ENCODE peak calls at places on chromosomes 13 and 19, in ten cellular contexts. I is tibial nerve, L is stomach, C is suprapubic skin, G is H1, T is transverse colon, J is sigmoid colon, P is SK-N-SH, E is upper lobe of left lung, U is K562. B is an unnamed sample.

GRCh38 chr13:44084146-44084545 is 204.4 kb downstream of the LACC1 start:
- DNase-seq in I (no peak), L (no peak), C (no peak), G (no peak), T (no peak), J (no peak), P (no peak), E (no peak), U (no peak), B (no peak)

GRCh38 chr13:18965347-18965855 is 216.2 kb downstream of the TUBA3C start:
- DNase-seq in I (no peak), L (no peak), C (no peak), G (no peak), T (no peak), J (no peak), P (no peak), E (peak), U (no peak), B (no peak)

GRCh38 chr13:74093691-74094090 is 40.5 kb downstream of the KLF12 start:
- DNase-seq in I (no peak), L (no peak), C (no peak), G (no peak), T (no peak), J (no peak), P (no peak), E (no peak), U (no peak), B (no peak)

GRCh38 chr13:29110003-29110402 is 289.9 kb downstream of the MTUS2 start:
- DNase-seq in I (no peak), L (no peak), C (no peak), G (no peak), T (no peak), J (no peak), P (no peak), E (no peak), U (no peak), B (no peak)

GRCh38 chr19:35882074-35882832 is 13.9 kb downstream of the APLP1 start:
- DNase-seq in I (peak), L (no peak), C (no peak), G (no peak), T (no peak), J (no peak), P (peak), E (no peak), U (peak), B (peak)

GRCh38 chr19:46786236-46787039 is 2.0 kb downstream of the SLC1A5 start:
- DNase-seq in I (peak), L (peak), C (peak), G (no peak), T (peak), J (peak), P (peak), E (peak), U (peak), B (peak)

GRCh38 chr19:19554074-19555023 is 16.3 kb downstream of the CILP2 start:
- DNase-seq in I (peak), L (peak), C (no peak), G (no peak), T (peak), J (no peak), P (peak), E (peak), U (peak), B (no peak)

GRCh38 chr19:52170863-52171320 is 529 bp downstream of the ZNF836 start:
- DNase-seq in I (no peak), L (no peak), C (no peak), G (no peak), T (peak), J (peak), P (peak), E (peak), U (no peak), B (peak)

GRCh38 chr13:89568276-89568675 is 1779.2 kb upstream of the MIR17HG start:
- DNase-seq in I (no peak), L (no peak), C (no peak), G (no peak), T (no peak), J (no peak), P (no peak), E (no peak), U (no peak), B (no peak)

GRCh38 chr19:18156841-18157464 is 4.0 kb downstream of the PIK3R2 start:
- DNase-seq in I (peak), L (peak), C (no peak), G (no peak), T (peak), J (peak), P (peak), E (peak), U (peak), B (peak)

GRCh38 chr19:11737964-11738745 is 591 bp downstream of the ZNF823 start:
- DNase-seq in I (no peak), L (peak), C (peak), G (no peak), T (peak), J (peak), P (peak), E (peak), U (peak), B (peak)

GRCh38 chr13:111539791-111540446 is 219.5 kb downstream of the TEX29 start:
- DNase-seq in I (no peak), L (no peak), C (no peak), G (no peak), T (no peak), J (no peak), P (no peak), E (no peak), U (no peak), B (no peak)

GRCh38 chr13:23921451-23921888 is 24.2 kb upstream of the C1QTNF9B start:
- DNase-seq in I (peak), L (no peak), C (no peak), G (peak), T (no peak), J (no peak), P (peak), E (no peak), U (peak), B (no peak)

GRCh38 chr19:8638078-8638619 is 7.7 kb downstream of the NFILZ start:
- DNase-seq in I (no peak), L (peak), C (no peak), G (no peak), T (peak), J (peak), P (no peak), E (no peak), U (no peak), B (no peak)

GRCh38 chr13:32905864-32906180 is 110.4 kb upstream of the KL start:
- DNase-seq in I (peak), L (no peak), C (no peak), G (no peak), T (peak), J (peak), P (no peak), E (no peak), U (no peak), B (peak)

GRCh38 chr13:27463500-27463899 is 13.1 kb upstream of the MTIF3 start:
- DNase-seq in I (no peak), L (no peak), C (peak), G (no peak), T (no peak), J (no peak), P (no peak), E (no peak), U (no peak), B (no peak)

GRCh38 chr13:108227651-108228272 is 9.6 kb downstream of the ABHD13 start:
- DNase-seq in I (peak), L (no peak), C (no peak), G (no peak), T (no peak), J (no peak), P (peak), E (no peak), U (peak), B (no peak)

GRCh38 chr13:65582160-65582559 is 1648.0 kb downstream of the PCDH9 start:
- DNase-seq in I (no peak), L (no peak), C (no peak), G (no peak), T (no peak), J (no peak), P (no peak), E (no peak), U (no peak), B (no peak)

DNA sequence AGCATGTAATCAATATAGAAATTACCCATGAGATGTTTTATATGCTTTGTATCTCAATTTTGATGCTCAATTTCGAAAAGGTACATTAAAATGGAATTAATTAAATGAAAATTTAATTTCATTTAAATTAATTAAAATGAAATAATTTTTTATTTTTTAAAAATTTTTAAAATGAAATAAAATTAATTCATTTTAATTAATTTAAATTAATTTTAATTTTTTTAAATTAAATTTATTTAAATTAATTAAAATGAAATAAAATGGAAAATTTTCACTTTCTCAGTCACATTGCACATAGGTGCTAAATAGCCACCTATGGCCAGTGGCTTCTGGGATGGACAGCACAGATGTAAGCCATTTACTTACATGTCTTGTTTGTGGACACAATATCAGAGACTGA is 4.2 kb upstream of the SULT2B1 start:
- DNase-seq in I (no peak), L (no peak), C (no peak), G (no peak), T (no peak), J (no peak), P (no peak), E (no peak), U (no peak), B (no peak)
- H3K4me3 ChIP-seq in I (no peak), L (no peak), C (no peak), G (no peak), T (no peak), J (no peak), P (no peak), E (no peak), U (no peak), B (no peak)

DNA sequence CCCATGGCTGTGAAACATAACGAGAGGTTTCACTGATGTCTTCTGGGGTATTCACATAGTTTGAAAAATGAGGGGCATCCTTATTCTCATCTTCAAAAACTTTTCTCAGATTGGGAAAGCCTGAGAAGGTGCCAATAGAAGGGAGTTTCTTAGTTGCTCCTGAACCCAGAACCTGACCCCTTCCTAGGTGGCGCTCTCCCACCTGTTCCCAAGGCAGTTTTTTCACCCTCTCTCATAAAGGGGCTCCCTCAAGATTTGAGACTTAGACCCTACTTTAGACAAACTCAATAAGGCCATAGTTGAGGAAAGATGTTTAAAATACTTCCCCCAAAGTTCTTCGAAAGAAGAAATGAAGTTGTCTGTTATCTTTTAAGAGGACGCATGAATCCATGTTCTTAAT is 142.2 kb downstream of the FGF9 start:
- DNase-seq in I (no peak), L (no peak), C (no peak), G (no peak), T (no peak), J (no peak), P (no peak), E (no peak), U (no peak), B (no peak)
- TF ChIP-seq CTCF in I (no peak), L (no peak), C (no peak), G (peak), T (no peak), J (no peak), P (no peak), E (no peak), U (no peak), B (no peak)

DNA sequence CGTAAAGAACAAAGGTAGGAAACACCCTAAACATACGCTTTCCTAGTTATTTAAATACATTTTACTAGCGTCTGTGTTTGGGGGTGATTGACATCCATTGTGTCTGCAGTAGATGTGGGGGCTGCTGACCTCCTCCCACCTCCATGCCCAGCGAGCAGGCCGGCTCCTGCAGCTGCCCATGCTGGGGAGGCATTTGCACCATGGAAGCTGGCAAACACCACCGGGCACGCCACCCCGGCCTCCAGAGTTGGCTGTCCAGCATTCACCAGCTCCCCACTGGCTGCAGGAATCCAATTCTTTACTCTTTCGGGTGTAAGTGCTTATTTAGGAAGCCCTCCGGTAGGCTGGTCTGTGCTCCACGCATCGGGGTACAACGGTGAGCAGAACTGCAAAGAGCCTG is 115.4 kb upstream of the USP29 start:
- DNase-seq in I (no peak), L (no peak), C (no peak), G (no peak), T (no peak), J (peak), P (no peak), E (peak), U (no peak), B (no peak)
- TF ChIP-seq EP300 in I (no peak), L (no peak), C (no peak), G (no peak), T (no peak), J (no peak), P (no peak), E (no peak), U (no peak), B (no peak)

GRCh38 chr13:97246596-97246995 is 24.5 kb downstream of the MBNL2 start:
- DNase-seq in I (no peak), L (no peak), C (no peak), G (no peak), T (no peak), J (no peak), P (no peak), E (no peak), U (no peak), B (no peak)
- H3K4me3 ChIP-seq in I (no peak), L (peak), C (peak), G (no peak), T (no peak), J (peak), P (no peak), E (no peak), U (no peak), B (no peak)

GRCh38 chr13:81957121-81957520 is 1616.2 kb upstream of the SPRY2 start:
- DNase-seq in I (no peak), L (no peak), C (no peak), G (no peak), T (no peak), J (no peak), P (no peak), E (no peak), U (no peak), B (no peak)
- TF ChIP-seq CTCF in I (no peak), L (no peak), C (no peak), G (peak), T (no peak), J (no peak), P (peak), E (no peak), U (no peak), B (no peak)

GRCh38 chr19:10115392-10116084 is 4.0 kb downstream of the P2RY11 start:
- DNase-seq in I (no peak), L (no peak), C (no peak), G (no peak), T (no peak), J (no peak), P (peak), E (peak), U (no peak), B (no peak)

GRCh38 chr19:10114651-10115391 is 3.3 kb downstream of the P2RY11 start:
- DNase-seq in I (no peak), L (no peak), C (no peak), G (no peak), T (no peak), J (no peak), P (peak), E (peak), U (no peak), B (peak)

GRCh38 chr19:10113964-10114650 is 2.6 kb downstream of the P2RY11 start:
- DNase-seq in I (no peak), L (no peak), C (no peak), G (no peak), T (no peak), J (no peak), P (peak), E (peak), U (no peak), B (no peak)

GRCh38 chr19:10116866-10117616 is 2.7 kb downstream of the EIF3G start:
- DNase-seq in I (no peak), L (no peak), C (no peak), G (no peak), T (no peak), J (no peak), P (no peak), E (peak), U (no peak), B (no peak)

GRCh38 chr19:10116085-10116865 is 3.4 kb downstream of the EIF3G start:
- DNase-seq in I (no peak), L (no peak), C (no peak), G (no peak), T (no peak), J (no peak), P (no peak), E (peak), U (no peak), B (no peak)
- TF ChIP-seq EP300 in I (no peak), L (no peak), C (no peak), G (no peak), T (no peak), J (no peak), P (no peak), E (no peak), U (no peak), B (no peak)

DNA sequence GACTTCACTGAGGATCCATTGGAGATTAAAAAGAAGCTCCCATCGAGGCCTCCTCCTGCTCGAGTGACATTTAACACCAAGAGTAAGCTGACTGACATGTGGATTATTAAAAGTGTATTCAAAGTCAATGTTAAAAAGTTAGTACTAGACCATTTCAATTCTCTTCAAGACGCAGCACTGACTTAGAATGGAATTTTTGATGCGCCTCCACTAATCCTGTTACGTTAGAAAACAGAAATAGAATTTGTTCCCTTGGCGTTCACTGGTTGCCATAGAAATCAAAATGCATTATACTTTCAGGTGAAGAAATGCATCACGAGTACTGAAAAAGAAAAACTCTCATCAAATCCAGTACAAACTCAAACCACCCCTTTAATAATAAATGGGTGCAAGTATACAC is 42.2 kb downstream of the BRD4 start:
- DNase-seq in I (no peak), L (no peak), C (no peak), G (no peak), T (no peak), J (no peak), P (no peak), E (no peak), U (no peak), B (no peak)
- H3K4me3 ChIP-seq in I (no peak), L (no peak), C (no peak), G (no peak), T (no peak), J (no peak), P (no peak), E (no peak), U (no peak), B (no peak)

DNA sequence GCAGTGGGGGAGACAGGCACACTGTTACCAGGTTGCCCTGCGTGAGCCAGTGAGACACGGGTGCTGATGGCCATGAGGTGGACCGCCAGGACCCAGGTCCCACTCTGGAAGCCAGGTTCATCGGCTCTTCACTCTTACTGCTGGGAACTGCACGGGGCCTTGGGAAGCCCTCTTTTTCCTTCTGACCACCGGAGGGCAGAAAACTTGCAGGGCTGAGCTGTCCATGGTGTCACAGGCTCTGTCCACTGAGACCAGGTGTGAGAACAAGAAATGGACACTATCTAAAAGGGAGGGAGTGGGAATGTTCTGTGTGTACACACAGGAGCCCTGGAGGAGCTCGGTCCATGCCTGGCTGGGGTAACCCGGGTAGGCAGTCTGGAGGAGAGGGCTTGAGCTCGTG is 93.4 kb downstream of the UQCRFS1 start:
- DNase-seq in I (no peak), L (no peak), C (peak), G (no peak), T (no peak), J (no peak), P (peak), E (no peak), U (no peak), B (no peak)
- TF ChIP-seq CTCF in I (no peak), L (no peak), C (no peak), G (peak), T (no peak), J (no peak), P (peak), E (no peak), U (no peak), B (no peak)

DNA sequence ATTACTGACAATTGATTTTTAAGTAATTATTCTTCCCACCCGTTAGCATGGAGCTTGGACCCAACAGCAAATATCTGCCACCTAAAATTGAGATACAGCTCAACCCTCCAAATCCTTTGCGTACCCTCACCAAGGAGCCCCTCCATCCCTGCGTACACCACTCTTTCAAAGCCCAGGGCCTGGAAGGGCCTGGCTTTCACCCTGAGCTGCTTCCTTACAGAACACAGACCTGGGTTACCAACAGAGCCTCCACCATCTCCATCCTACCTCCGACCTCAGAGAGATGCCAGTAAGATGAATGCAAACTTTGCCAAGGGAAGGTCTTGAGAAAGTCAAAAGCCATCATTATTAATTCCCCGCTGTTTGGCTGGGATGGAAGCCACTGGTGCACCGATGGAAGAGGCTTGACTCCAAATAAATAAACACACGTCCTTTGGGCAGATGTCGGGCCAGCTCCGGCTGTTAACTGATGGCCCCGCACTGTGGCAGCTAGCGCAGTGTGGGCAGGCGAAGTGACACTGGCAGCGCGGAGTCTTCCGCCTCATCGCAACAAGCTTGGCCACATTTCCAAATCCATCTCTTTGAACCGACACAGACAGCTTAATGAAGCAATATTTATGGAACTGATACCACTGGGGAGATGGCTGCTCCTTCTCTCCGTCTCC is 150.2 kb upstream of the VSTM2B start:
- DNase-seq in I (no peak), L (peak), C (no peak), G (no peak), T (no peak), J (no peak), P (no peak), E (peak), U (no peak), B (no peak)
- TF ChIP-seq EP300 in I (no peak), L (no peak), C (no peak), G (no peak), T (no peak), J (no peak), P (no peak), E (no peak), U (no peak), B (no peak)

B was measured in ovary.